ENCODE peak calls at places on chromosome 7, in four cellular contexts. I is brain microvascular endothelial cell, Z is choroid plexus epithelial cell, Y is hypothalamus. H is an unnamed sample.

GRCh38 chr7:108565987-108566386 is 3.5 kb downstream of the THAP5 start:
- DNase-seq in Z (no peak), I (no peak), Y (no peak), H (no peak)

GRCh38 chr7:116582164-116582732 is 57.4 kb downstream of the CAV1 start:
- DNase-seq in Y (no peak), I (peak; percentile 61), Z (peak; percentile 39), H (no peak)

GRCh38 chr7:79453266-79453557 is 255 bp downstream of the MAGI2 start:
- DNase-seq in Z (no peak), Y (no peak), I (no peak), H (no peak)

GRCh38 chr7:157846281-157846680 is 509.5 kb downstream of the DNAJB6 start:
- DNase-seq in Z (no peak), Y (no peak), I (no peak), H (no peak)

GRCh38 chr7:28411876-28412662 is at the start of gene CREB5:
- DNase-seq in Y (no peak), Z (peak; percentile 50), I (no peak), H (no peak)

GRCh38 chr7:13060173-13060572 is 372.7 kb downstream of the ARL4A start:
- DNase-seq in Y (no peak), I (no peak), Z (no peak), H (no peak)

GRCh38 chr7:157139142-157140117 is 704 bp downstream of the UBE3C start:
- DNase-seq in Z (peak; percentile 26), Y (no peak), I (peak; percentile 6), H (no peak)

GRCh38 chr7:3068568-3068967 is 24.9 kb upstream of the CARD11 start:
- DNase-seq in Z (no peak), I (no peak), Y (no peak), H (no peak)

GRCh38 chr7:34155225-34155908 is 250.0 kb downstream of the BMPER start:
- DNase-seq in I (peak; percentile 82), Y (no peak), Z (peak; percentile 97), H (no peak)

GRCh38 chr7:70833726-70834125 is 298.2 kb upstream of the GALNT17 start:
- DNase-seq in Z (peak; percentile 57), Y (no peak), I (peak; percentile 82), H (no peak)

GRCh38 chr7:94620703-94621118 is 35.2 kb downstream of the SGCE start:
- DNase-seq in Y (peak; percentile 5), I (peak; percentile 86), Z (peak; percentile 88), H (peak; percentile 90)

GRCh38 chr7:155420116-155420515 is 37.8 kb upstream of the EN2 start:
- DNase-seq in Y (no peak), Z (no peak), I (no peak), H (no peak)

GRCh38 chr7:726854-727103 is 280 bp downstream of the DNAAF5 start:
- DNase-seq in Y (no peak), I (no peak), Z (no peak), H (no peak)

GRCh38 chr7:1460757-1461639 is 1.7 kb upstream of the MICALL2 start:
- DNase-seq in Z (peak; percentile 59), Y (peak; percentile 32), I (no peak), H (no peak)

GRCh38 chr7:125828153-125828690 is 898.6 kb upstream of the POT1 start:
- DNase-seq in I (peak; percentile 15), Z (peak; percentile 2), Y (no peak), H (no peak)

GRCh38 chr7:84372155-84372621 is 177.6 kb upstream of the SEMA3A start:
- DNase-seq in I (peak; percentile 83), Z (peak; percentile 79), Y (no peak), H (no peak)

GRCh38 chr7:45657890-45658715 is 83.9 kb downstream of the ADCY1 start:
- DNase-seq in I (no peak), Y (no peak), Z (no peak), H (no peak)

GRCh38 chr7:105487559-105488218 is 34.4 kb downstream of the PUS7 start:
- DNase-seq in I (peak; percentile 87), Z (peak; percentile 88), Y (no peak), H (no peak)

GRCh38 chr7:46286346-46286745 is 365.3 kb upstream of the IGFBP3 start:
- DNase-seq in Y (no peak), Z (no peak), I (no peak), H (no peak)

GRCh38 chr7:139854803-139855497 is 25.9 kb downstream of the TBXAS1 start:
- DNase-seq in I (no peak), Y (no peak), Z (no peak), H (no peak)

GRCh38 chr7:50397320-50397970 is 52.7 kb downstream of the FIGNL1 start:
- DNase-seq in I (no peak), Y (no peak), Z (no peak), H (no peak)

GRCh38 chr7:110573862-110574528 is 516.9 kb upstream of the LRRN3 start:
- DNase-seq in Y (no peak), I (peak; percentile 81), Z (peak; percentile 77), H (peak; percentile 37)

GRCh38 chr7:158911734-158912133 is 55.4 kb downstream of the DYNC2I1 start:
- DNase-seq in I (no peak), Y (no peak), Z (no peak), H (no peak)

GRCh38 chr7:16934947-16935742 is 53.4 kb upstream of the AGR3 start:
- DNase-seq in Y (no peak), I (no peak), Z (no peak), H (no peak)

GRCh38 chr7:132999845-133000244 is 82.0 kb downstream of the CHCHD3 start:
- DNase-seq in I (no peak), Z (no peak), Y (no peak), H (no peak)

GRCh38 chr7:85185355-85186082 is 1.3 kb downstream of the SEMA3D start:
- DNase-seq in Z (peak; percentile 55), Y (peak; percentile 23), I (peak; percentile 59), H (no peak)

GRCh38 chr7:47501406-47501805 is 80.5 kb downstream of the TNS3 start:
- DNase-seq in Y (no peak), Z (peak; percentile 98), I (peak; percentile 97), H (no peak)

GRCh38 chr7:148175512-148175911 is 415.1 kb upstream of the C7orf33 start:
- DNase-seq in I (no peak), Z (no peak), Y (no peak), H (no peak)

GRCh38 chr7:125059861-125060456 is 130.3 kb upstream of the POT1 start:
- DNase-seq in Z (peak; percentile 36), I (no peak), Y (no peak), H (peak; percentile 30)

GRCh38 chr7:92705831-92706230 is 115.6 kb upstream of the FAM133B start:
- DNase-seq in Y (no peak), Z (no peak), I (no peak), H (no peak)

GRCh38 chr7:70647801-70648491 is 484.0 kb upstream of the GALNT17 start:
- DNase-seq in Z (peak; percentile 29), Y (no peak), I (peak; percentile 57), H (no peak)

GRCh38 chr7:90568213-90568612 is 27.9 kb upstream of the CDK14 start:
- DNase-seq in Y (no peak), Z (peak; percentile 50), I (peak; percentile 6), H (no peak)

GRCh38 chr7:20514364-20514763 is 101.1 kb upstream of the ABCB5 start:
- DNase-seq in Z (peak; percentile 24), I (peak; percentile 2), Y (peak; percentile 27), H (peak; percentile 44)

GRCh38 chr7:108340856-108341411 is 115.3 kb downstream of the NRCAM start:
- DNase-seq in Z (no peak), Y (no peak), I (no peak), H (no peak)